ENCODE peak calls at places on chromosomes 5 and 9, in eight cellular contexts. A is breast epithelium, X is ovary, Z is heart left ventricle, L is erythroblast, Q is IMR-90, K is GM12891, M is A549. B is an unnamed sample.

GRCh38 chr9:91858670-91859030 is 91.4 kb downstream of the ROR2 start:
- DNase-seq in A (no peak), X (no peak), Z (no peak), L (no peak), Q (no peak), K (no peak), M (no peak), B (no peak)

GRCh38 chr5:120852222-120852860 is 388.2 kb downstream of the PRR16 start:
- DNase-seq in A (no peak), X (no peak), Z (no peak), L (no peak), Q (no peak), K (no peak), M (no peak), B (no peak)

GRCh38 chr5:77390795-77391194 is 101.3 kb downstream of the WDR41 start:
- DNase-seq in A (no peak), X (no peak), Z (no peak), L (no peak), Q (peak; percentile 69), K (no peak), M (no peak), B (no peak)

GRCh38 chr9:14238518-14238917 is 75.4 kb downstream of the NFIB start:
- DNase-seq in A (no peak), X (no peak), Z (no peak), L (no peak), Q (peak; percentile 58), K (no peak), M (peak; percentile 43), B (no peak)

GRCh38 chr9:98890256-98890655 is 53.5 kb upstream of the COL15A1 start:
- DNase-seq in A (no peak), X (no peak), Z (no peak), L (no peak), Q (no peak), K (no peak), M (no peak), B (no peak)

GRCh38 chr5:143837306-143837848 is 25.4 kb downstream of the HMHB1 start:
- DNase-seq in A (no peak), X (no peak), Z (peak; percentile 28), L (no peak), Q (peak; percentile 76), K (no peak), M (no peak), B (no peak)

GRCh38 chr9:122695696-122696095 is 20.8 kb downstream of the OR1L3 start:
- DNase-seq in A (no peak), X (no peak), Z (no peak), L (no peak), Q (peak; percentile 3), K (no peak), M (no peak), B (peak; percentile 19)

GRCh38 chr9:18896004-18896403 is 137.0 kb downstream of the SAXO1 start:
- DNase-seq in A (no peak), X (no peak), Z (no peak), L (no peak), Q (no peak), K (no peak), M (no peak), B (no peak)

GRCh38 chr9:99296375-99296951 is 74.4 kb downstream of the SEC61B start:
- DNase-seq in A (no peak), X (peak; percentile 25), Z (no peak), L (no peak), Q (no peak), K (peak; percentile 32), M (no peak), B (no peak)

GRCh38 chr9:31740705-31741104 is 643.7 kb upstream of the ACO1 start:
- DNase-seq in A (no peak), X (no peak), Z (no peak), L (no peak), Q (no peak), K (no peak), M (no peak), B (no peak)

GRCh38 chr5:150182774-150183173 is 7.1 kb upstream of the SLC6A7 start:
- DNase-seq in A (no peak), X (no peak), Z (no peak), L (no peak), Q (no peak), K (no peak), M (no peak), B (no peak)

GRCh38 chr5:138488481-138488945 is 23.2 kb downstream of the EGR1 start:
- DNase-seq in A (no peak), X (no peak), Z (no peak), L (peak; percentile 86), Q (peak; percentile 68), K (no peak), M (no peak), B (no peak)

GRCh38 chr9:87337335-87338074 is 160.2 kb upstream of the DAPK1 start:
- DNase-seq in A (no peak), X (peak; percentile 34), Z (no peak), L (peak; percentile 13), Q (no peak), K (no peak), M (peak; percentile 31), B (no peak)

GRCh38 chr9:98323831-98324135 is 68.3 kb upstream of the TBC1D2 start:
- DNase-seq in A (no peak), X (no peak), Z (no peak), L (no peak), Q (no peak), K (no peak), M (no peak), B (no peak)

GRCh38 chr9:18261143-18261542 is 212.8 kb upstream of the ADAMTSL1 start:
- DNase-seq in A (no peak), X (no peak), Z (no peak), L (no peak), Q (no peak), K (no peak), M (no peak), B (no peak)

GRCh38 chr9:127038531-127038930 is 83.9 kb downstream of the ANGPTL2 start:
- DNase-seq in A (no peak), X (no peak), Z (no peak), L (no peak), Q (no peak), K (no peak), M (no peak), B (no peak)

GRCh38 chr9:77176106-77176505 is 1.2 kb upstream of the VPS13A start:
- DNase-seq in A (no peak), X (no peak), Z (no peak), L (peak; percentile 25), Q (no peak), K (no peak), M (no peak), B (no peak)

GRCh38 chr9:77175152-77175551 is 2.2 kb upstream of the VPS13A start:
- DNase-seq in A (no peak), X (no peak), Z (no peak), L (peak; percentile 61), Q (no peak), K (no peak), M (no peak), B (no peak)

GRCh38 chr9:77176686-77177142 is 620 bp upstream of the VPS13A start:
- DNase-seq in A (no peak), X (no peak), Z (no peak), L (no peak), Q (no peak), K (no peak), M (no peak), B (no peak)

GRCh38 chr9:77177894-77178794 is 810 bp downstream of the VPS13A start:
- DNase-seq in A (no peak), X (peak; percentile 29), Z (peak; percentile 39), L (peak; percentile 70), Q (peak; percentile 31), K (peak; percentile 39), M (peak; percentile 51), B (peak; percentile 48)

GRCh38 chr9:77177143-77177893 is at the start of gene VPS13A:
- DNase-seq in A (peak; percentile 86), X (peak; percentile 92), Z (peak; percentile 96), L (peak; percentile 98), Q (peak; percentile 91), K (peak; percentile 82), M (peak; percentile 84), B (peak; percentile 97)
- TF ChIP-seq POLR2A in A (no peak), X (peak; percentile 44), Z (peak; percentile 80), L (peak; percentile 81), Q (no peak), K (peak; percentile 59), M (peak; percentile 75), B (peak; percentile 80)

DNA sequence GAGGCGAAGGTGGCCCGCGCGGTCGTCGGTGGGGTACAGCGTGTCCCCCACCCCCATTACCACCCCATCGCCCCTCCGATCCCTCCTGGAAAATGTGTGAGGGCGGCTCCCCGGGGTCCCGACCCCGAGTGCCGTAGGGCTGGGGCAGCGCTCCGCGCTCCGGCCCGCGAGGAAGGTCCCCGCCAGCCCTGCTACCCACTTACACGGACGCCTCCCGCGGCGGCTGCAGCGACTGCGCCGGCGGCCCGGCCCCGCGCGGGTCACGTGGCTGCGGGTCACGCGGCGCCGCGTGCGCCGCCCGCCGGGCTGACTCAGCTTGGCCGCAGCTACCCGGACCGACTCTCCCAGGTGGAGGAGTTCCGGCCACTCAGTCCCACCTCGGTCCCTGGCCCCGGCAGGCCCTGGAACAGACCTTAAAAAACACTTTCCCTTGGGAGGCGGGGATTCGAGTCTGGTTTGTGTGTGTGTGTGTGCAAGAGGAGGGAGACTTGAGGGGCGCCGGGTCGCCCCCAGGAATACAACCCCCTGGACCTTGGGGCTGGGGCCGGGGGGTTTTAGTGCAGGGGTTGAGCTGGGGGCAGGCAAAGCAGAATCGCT is at the start of gene GNPDA1:
- DNase-seq in A (peak; percentile 76), X (peak; percentile 80), Z (peak; percentile 85), L (peak; percentile 87), Q (peak; percentile 72), K (peak; percentile 70), M (peak; percentile 88), B (peak; percentile 92)
- TF ChIP-seq POLR2A in A (no peak), X (peak; percentile 52), Z (peak; percentile 39), L (peak; percentile 85), Q (peak; percentile 56), K (peak; percentile 24), M (peak; percentile 82), B (peak; percentile 76)

GRCh38 chr9:34001308-34001707 is 47.4 kb downstream of the UBAP2 start:
- DNase-seq in A (no peak), X (no peak), Z (no peak), L (no peak), Q (no peak), K (no peak), M (no peak), B (no peak)
- TF ChIP-seq POLR2A in A (no peak), X (no peak), Z (no peak), L (no peak), Q (no peak), K (no peak), M (no peak), B (no peak)

GRCh38 chr9:121204121-121204520 is 2.5 kb upstream of the RAB14 start:
- DNase-seq in A (no peak), X (no peak), Z (no peak), L (no peak), Q (no peak), K (no peak), M (no peak), B (no peak)

GRCh38 chr9:121199921-121200320 is 1.7 kb downstream of the RAB14 start:
- DNase-seq in A (no peak), X (no peak), Z (no peak), L (peak; percentile 35), Q (peak; percentile 21), K (no peak), M (no peak), B (no peak)

GRCh38 chr9:121200346-121200745 is 1.3 kb downstream of the RAB14 start:
- DNase-seq in A (no peak), X (no peak), Z (no peak), L (peak; percentile 38), Q (no peak), K (no peak), M (no peak), B (no peak)

GRCh38 chr9:121201045-121201737 is 478 bp downstream of the RAB14 start:
- DNase-seq in A (peak; percentile 61), X (peak; percentile 47), Z (peak; percentile 70), L (peak; percentile 79), Q (no peak), K (peak; percentile 12), M (no peak), B (peak; percentile 54)

GRCh38 chr9:121201738-121202533 is at the start of gene RAB14:
- DNase-seq in A (peak; percentile 100), X (peak; percentile 100), Z (peak; percentile 100), L (peak; percentile 99), Q (peak; percentile 97), K (peak; percentile 95), M (peak; percentile 99), B (peak; percentile 100)
- TF ChIP-seq POLR2A in A (peak; percentile 80), X (peak; percentile 59), Z (peak; percentile 68), L (peak; percentile 75), Q (peak; percentile 77), K (peak; percentile 79), M (peak; percentile 71), B (peak; percentile 93)

B was measured in H54.